ENCODE peak calls at places on chromosomes 12 and 14, in four cellular contexts. L, I, B and H are unnamed samples.

GRCh38 chr14:53620325-53620716 is 336.3 kb downstream of the BMP4 start:
- DNase-seq in B (no peak), L (no peak), I (no peak), H (peak)

GRCh38 chr14:70885343-70886014 is 21.8 kb upstream of the PCNX1 start:
- DNase-seq in I (no peak), B (no peak), L (no peak), H (no peak)

GRCh38 chr12:13945236-13945635 is 36.2 kb downstream of the GRIN2B start:
- DNase-seq in L (no peak), I (no peak), B (no peak), H (no peak)

GRCh38 chr14:64729386-64730060 is 25.3 kb downstream of the PLEKHG3 start:
- DNase-seq in B (no peak), I (no peak), L (no peak), H (no peak)

GRCh38 chr12:122803937-122804336 is 29.6 kb downstream of the CCDC62 start:
- DNase-seq in L (no peak), I (no peak), B (no peak), H (no peak)

GRCh38 chr12:93042283-93042682 is 113.2 kb upstream of the EEA1 start:
- DNase-seq in B (no peak), L (no peak), I (no peak), H (no peak)

GRCh38 chr14:96839251-96839650 is 42.1 kb downstream of the VRK1 start:
- DNase-seq in I (no peak), B (no peak), L (no peak), H (no peak)

GRCh38 chr12:89373772-89374572 is 21.7 kb upstream of the DUSP6 start:
- DNase-seq in L (no peak), B (no peak), I (peak), H (peak)

GRCh38 chr14:49594347-49595089 is 4.2 kb upstream of the LRR1 start:
- DNase-seq in B (no peak), I (peak), L (no peak), H (no peak)

GRCh38 chr14:80164991-80165390 is 46.3 kb downstream of the DIO2 start:
- DNase-seq in I (no peak), L (no peak), B (no peak), H (peak)

GRCh38 chr14:59280961-59281360 is 92.5 kb downstream of the DAAM1 start:
- DNase-seq in I (no peak), B (no peak), L (no peak), H (no peak)

GRCh38 chr12:76312314-76312713 is 35.9 kb downstream of the BBS10 start:
- DNase-seq in I (no peak), B (no peak), L (no peak), H (no peak)

GRCh38 chr14:60757617-60758016 is 23.1 kb downstream of the MNAT1 start:
- DNase-seq in L (peak), B (no peak), I (peak), H (peak)

GRCh38 chr14:103312006-103312635 is 21.9 kb upstream of the EIF5 start:
- DNase-seq in L (no peak), I (no peak), B (no peak), H (no peak)

GRCh38 chr12:131133015-131133905 is 179.6 kb downstream of the ADGRD1 start:
- DNase-seq in B (no peak), I (no peak), L (no peak), H (no peak)

GRCh38 chr12:6049587-6049986 is 74.9 kb downstream of the VWF start:
- DNase-seq in B (no peak), I (no peak), L (no peak), H (no peak)

GRCh38 chr12:119990382-119990874 is 1.4 kb downstream of the BICDL1 start:
- DNase-seq in B (no peak), L (no peak), I (no peak), H (no peak)

GRCh38 chr14:71582705-71583104 is 349.5 kb upstream of the RGS6 start:
- DNase-seq in I (peak), B (no peak), L (no peak), H (no peak)

GRCh38 chr12:76020731-76021672 is 10.6 kb downstream of the PHLDA1 start:
- DNase-seq in B (peak), I (peak), L (no peak), H (peak)

GRCh38 chr14:21428930-21429329 is 27.0 kb downstream of the CHD8 start:
- DNase-seq in B (no peak), I (no peak), L (no peak), H (no peak)

GRCh38 chr14:93986972-93987371 is 10.1 kb upstream of the CCDC197 start:
- DNase-seq in I (no peak), L (no peak), B (no peak), H (no peak)

GRCh38 chr14:58919262-58919661 is 269.2 kb upstream of the DAAM1 start:
- DNase-seq in B (no peak), L (no peak), I (no peak), H (no peak)

GRCh38 chr14:68568907-68569545 is 223.8 kb downstream of the ZFP36L1 start:
- DNase-seq in I (no peak), L (no peak), B (no peak), H (no peak)

GRCh38 chr14:49769171-49769570 is 1.2 kb downstream of the KLHDC2 start:
- DNase-seq in L (no peak), B (no peak), I (peak), H (peak)

GRCh38 chr14:56474419-56475022 is 105.1 kb upstream of the TMEM260 start:
- DNase-seq in I (peak), B (peak), L (peak), H (no peak)

GRCh38 chr14:101125313-101125712 is 221.8 kb upstream of the RTL1 start:
- DNase-seq in I (no peak), B (no peak), L (no peak), H (no peak)

GRCh38 chr12:4148418-4149056 is 125.0 kb upstream of the CCND2 start:
- DNase-seq in I (no peak), B (peak), L (no peak), H (no peak)
- TF ChIP-seq CTCF in I (no peak), B (no peak), L (no peak), H (no peak)

DNA sequence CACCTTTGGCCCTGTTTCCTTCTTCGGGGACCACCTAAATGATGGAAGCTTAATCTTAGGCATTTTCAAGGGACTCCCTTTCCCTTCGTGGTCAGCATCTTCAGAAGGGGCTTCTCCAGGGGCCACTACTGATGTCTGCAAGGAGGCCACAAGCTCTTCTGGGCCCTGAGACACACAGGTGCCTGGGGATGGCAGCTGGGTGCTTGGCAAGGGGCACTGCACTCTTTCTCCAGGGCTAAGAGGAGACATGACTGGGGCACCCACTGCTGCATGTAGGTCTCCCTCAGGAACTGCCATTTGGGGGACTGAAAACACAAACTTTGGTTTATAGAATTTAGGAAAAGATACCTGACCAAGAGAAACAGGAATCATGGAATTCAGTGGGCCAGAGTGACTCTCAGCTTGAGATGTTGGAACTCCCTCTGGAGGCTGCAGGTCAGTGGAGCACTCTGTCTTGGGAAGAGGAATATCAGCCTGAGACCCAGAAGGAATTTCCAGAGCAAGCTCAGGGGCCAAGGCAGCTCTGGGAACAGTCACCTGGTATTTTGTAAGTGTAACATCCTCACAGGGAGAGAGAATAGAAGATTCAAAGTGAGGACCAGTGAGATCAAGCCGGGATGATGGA is 16.0 kb downstream of the PLD4 start:
- DNase-seq in B (no peak), L (no peak), I (no peak), H (no peak)
- TF ChIP-seq CTCF in B (no peak), L (no peak), I (no peak), H (peak)

GRCh38 chr12:124332068-124332672 is 37.3 kb downstream of the RFLNA start:
- DNase-seq in B (no peak), L (no peak), I (no peak), H (no peak)
- TF ChIP-seq CTCF in B (no peak), L (no peak), I (no peak), H (peak)

GRCh38 chr12:121212875-121213274 is 2.9 kb downstream of the P2RX4 start:
- DNase-seq in L (no peak), B (no peak), I (no peak), H (no peak)

GRCh38 chr12:121209221-121209620 is 708 bp upstream of the P2RX4 start:
- DNase-seq in I (no peak), L (no peak), B (no peak), H (no peak)

GRCh38 chr12:121214171-121214777 is 4.3 kb downstream of the P2RX4 start:
- DNase-seq in L (no peak), I (peak), B (no peak), H (no peak)

GRCh38 chr12:121205491-121205890 is 4.4 kb upstream of the P2RX4 start:
- DNase-seq in L (no peak), I (no peak), B (no peak), H (no peak)

GRCh38 chr12:121209629-121210572 is at the start of gene P2RX4:
- DNase-seq in B (peak), I (peak), L (no peak), H (no peak)
- TF ChIP-seq CTCF in B (peak), I (no peak), L (peak), H (peak)

GRCh38 chr14:51094901-51095853 is at the start of gene TRIM9:
- DNase-seq in L (peak), B (peak), I (peak), H (peak)

GRCh38 chr14:51092965-51093364 is 1.9 kb downstream of the TRIM9 start:
- DNase-seq in L (no peak), B (no peak), I (no peak), H (no peak)

GRCh38 chr14:51094282-51094821 is 553 bp downstream of the TRIM9 start:
- DNase-seq in I (peak), B (no peak), L (no peak), H (no peak)

GRCh38 chr14:51095854-51096823 is 1.2 kb upstream of the TRIM9 start:
- DNase-seq in I (peak), L (no peak), B (no peak), H (no peak)

DNA sequence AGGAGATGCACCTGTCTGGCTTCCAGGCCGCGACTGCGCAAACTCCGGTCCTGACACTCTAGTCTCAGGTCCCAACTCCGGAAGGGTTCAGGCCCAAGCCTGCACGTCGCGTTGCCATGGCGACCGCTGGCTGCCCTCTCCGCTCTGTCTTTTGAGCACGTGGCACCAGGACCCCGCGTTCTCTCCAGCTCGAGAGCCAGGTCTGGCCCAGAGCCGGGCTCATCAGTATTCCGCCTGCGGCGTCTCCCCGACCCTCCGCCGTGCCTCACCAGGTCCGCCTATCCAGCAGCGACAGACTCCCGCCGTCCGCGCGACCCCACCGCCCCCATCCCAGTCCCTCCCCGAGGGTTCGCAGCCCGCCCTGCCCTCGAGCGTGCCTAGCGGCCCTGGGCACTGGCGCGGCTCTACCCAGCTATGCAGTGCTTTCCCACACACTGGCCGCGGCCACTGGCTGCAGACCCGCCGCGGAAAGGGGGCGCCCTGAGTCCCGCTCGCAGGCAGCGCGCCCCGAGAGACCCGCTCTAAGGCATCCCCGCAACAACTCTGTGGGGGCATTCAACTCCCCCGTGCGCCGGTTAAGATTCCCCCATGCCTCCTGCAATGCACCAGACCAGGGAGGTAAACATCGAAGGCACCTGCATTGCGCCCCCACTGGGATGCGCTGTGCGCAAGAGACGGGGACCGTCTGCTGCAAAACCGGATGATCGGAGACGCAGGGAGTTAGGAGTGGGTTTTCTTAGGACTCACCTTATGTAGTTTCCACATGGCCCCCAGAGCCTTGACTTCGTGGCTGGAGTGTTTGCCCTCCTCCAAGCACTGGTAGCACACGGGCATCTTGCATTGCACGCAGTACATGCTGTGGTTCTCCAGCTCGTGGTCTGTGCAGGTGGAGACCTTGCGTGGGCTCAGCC is 1.3 kb downstream of the TRIM9 start:
- DNase-seq in B (peak), L (no peak), I (peak), H (no peak)
- TF ChIP-seq CTCF in B (peak), L (peak), I (no peak), H (no peak)